ENCODE peak calls at places on chromosomes 6 and 20, in four cellular contexts. C is WTC11, J is A549, Z is HepG2. R is an unnamed sample.

GRCh38 chr6:123898669-123899068 is 95.0 kb downstream of the NKAIN2 start:
- DNase-seq in Z (no peak), J (no peak), C (no peak), R (no peak)

GRCh38 chr6:49923826-49924225 is 40.1 kb downstream of the DEFB114 start:
- DNase-seq in Z (no peak), C (peak), J (no peak), R (no peak)

GRCh38 chr6:107638493-107638892 is 148.6 kb downstream of the SOBP start:
- DNase-seq in Z (no peak), J (no peak), C (no peak), R (no peak)

GRCh38 chr20:10715035-10715434 is 41.2 kb upstream of the JAG1 start:
- DNase-seq in J (peak), Z (peak), C (no peak), R (no peak)

GRCh38 chr20:1667510-1668085 is 10.0 kb upstream of the SIRPG start:
- DNase-seq in Z (no peak), J (no peak), C (no peak), R (no peak)

GRCh38 chr6:43306086-43306485 is 2.5 kb downstream of the CRIP3 start:
- DNase-seq in C (no peak), J (no peak), Z (no peak), R (no peak)

GRCh38 chr6:3797231-3798200 is 46.0 kb upstream of the PXDC1 start:
- DNase-seq in Z (peak), J (peak), C (no peak), R (no peak)

GRCh38 chr20:59455392-59456341 is 148.7 kb upstream of the PHACTR3 start:
- DNase-seq in Z (no peak), C (no peak), J (peak), R (no peak)

GRCh38 chr20:10216146-10216741 is 2.4 kb upstream of the SNAP25 start:
- DNase-seq in Z (no peak), C (no peak), J (no peak), R (no peak)

GRCh38 chr6:7262037-7262461 is 51.0 kb downstream of the SSR1 start:
- DNase-seq in C (peak), J (peak), Z (no peak), R (no peak)

GRCh38 chr6:1037430-1037829 is 274.5 kb upstream of the FOXQ1 start:
- DNase-seq in Z (no peak), J (no peak), C (no peak), R (no peak)

GRCh38 chr6:191487-192312 is 100.6 kb upstream of the DUSP22 start:
- DNase-seq in C (no peak), Z (no peak), J (no peak), R (no peak)

GRCh38 chr6:674406-674805 is 17.5 kb upstream of the HUS1B start:
- DNase-seq in J (no peak), C (no peak), Z (no peak), R (no peak)

GRCh38 chr20:52812231-52812847 is 159.8 kb upstream of the TSHZ2 start:
- DNase-seq in Z (no peak), J (no peak), C (peak), R (no peak)

GRCh38 chr20:62262064-62262463 is 23.7 kb downstream of the OSBPL2 start:
- DNase-seq in C (no peak), J (no peak), Z (no peak), R (no peak)

GRCh38 chr6:139368661-139369060 is 5.8 kb downstream of the CITED2 start:
- DNase-seq in C (no peak), Z (no peak), J (no peak), R (no peak)

GRCh38 chr6:26271640-26272090 is 93.3 kb upstream of the BTN3A2 start:
- DNase-seq in Z (no peak), C (no peak), J (no peak), R (no peak)

GRCh38 chr6:110563711-110564110 is 87.3 kb upstream of the SLC22A16 start:
- DNase-seq in C (no peak), Z (no peak), J (no peak), R (no peak)

GRCh38 chr20:37439223-37439933 is 81.7 kb upstream of the NNAT start:
- DNase-seq in J (no peak), Z (no peak), C (no peak), R (no peak)

GRCh38 chr20:6053776-6054688 is at the start of gene LRRN4:
- DNase-seq in Z (peak), J (no peak), C (peak), R (no peak)

GRCh38 chr6:165984743-165985142 is 182.9 kb downstream of the TBXT start:
- DNase-seq in Z (no peak), C (no peak), J (no peak), R (no peak)

GRCh38 chr6:159680104-159680503 is 12.9 kb downstream of the SOD2 start:
- DNase-seq in J (no peak), Z (no peak), C (no peak), R (no peak)

GRCh38 chr20:53707341-53708102 is 113.9 kb upstream of the ZNF217 start:
- DNase-seq in J (no peak), Z (no peak), C (no peak), R (peak)

GRCh38 chr20:54188132-54188835 is 14.5 kb upstream of the CYP24A1 start:
- DNase-seq in C (no peak), Z (no peak), J (no peak), R (no peak)

GRCh38 chr6:110884321-110884720 is 9.7 kb downstream of the AMD1 start:
- DNase-seq in Z (no peak), C (no peak), J (no peak), R (no peak)

GRCh38 chr6:165884813-165885765 is 222.0 kb upstream of the PDE10A start:
- DNase-seq in J (peak), C (peak), Z (peak), R (peak)

DNA sequence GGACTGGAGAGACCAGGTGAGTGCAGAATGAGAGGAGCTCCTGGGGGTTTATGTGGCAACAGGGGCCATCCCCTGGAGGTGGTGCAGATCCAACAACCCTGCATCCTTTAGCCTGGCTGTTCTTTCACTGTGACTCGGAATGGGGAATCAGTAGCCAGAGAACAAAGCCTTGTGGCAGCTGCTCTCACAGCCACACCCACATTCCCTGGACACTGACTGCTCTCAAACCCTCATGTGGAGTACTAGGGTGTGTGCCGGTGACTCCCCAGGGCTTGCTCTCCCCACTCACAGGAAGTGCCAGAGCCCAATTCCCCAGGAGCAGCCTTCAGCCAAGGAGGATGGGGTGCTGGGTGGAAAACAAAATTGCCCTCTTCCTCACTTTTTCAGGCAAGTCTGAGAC is 30.2 kb upstream of the GGTLC1 start:
- DNase-seq in J (no peak), C (no peak), Z (no peak), R (no peak)
- TF ChIP-seq ESRRA in J (no peak), C (no peak), Z (no peak), R (no peak)

GRCh38 chr20:3194617-3195280 is 9.7 kb downstream of the DDRGK1 start:
- DNase-seq in C (no peak), Z (no peak), J (no peak), R (no peak)
- TF ChIP-seq ESRRA in C (no peak), Z (no peak), J (no peak), R (no peak)

GRCh38 chr20:50193851-50194830 is 3.5 kb downstream of the CEBPB start:
- DNase-seq in C (no peak), J (no peak), Z (no peak), R (no peak)
- TF ChIP-seq ESRRA in C (no peak), J (no peak), Z (no peak), R (no peak)

GRCh38 chr20:51713213-51713598 is 55.0 kb downstream of the ATP9A start:
- DNase-seq in C (no peak), Z (no peak), J (no peak), R (no peak)

GRCh38 chr20:51711426-51711825 is 56.8 kb downstream of the ATP9A start:
- DNase-seq in J (no peak), Z (no peak), C (no peak), R (no peak)

GRCh38 chr20:51710503-51710902 is 57.7 kb downstream of the ATP9A start:
- DNase-seq in Z (no peak), J (no peak), C (no peak), R (no peak)

GRCh38 chr20:51715028-51715872 is 52.9 kb downstream of the ATP9A start:
- DNase-seq in J (no peak), C (no peak), Z (no peak), R (no peak)

DNA sequence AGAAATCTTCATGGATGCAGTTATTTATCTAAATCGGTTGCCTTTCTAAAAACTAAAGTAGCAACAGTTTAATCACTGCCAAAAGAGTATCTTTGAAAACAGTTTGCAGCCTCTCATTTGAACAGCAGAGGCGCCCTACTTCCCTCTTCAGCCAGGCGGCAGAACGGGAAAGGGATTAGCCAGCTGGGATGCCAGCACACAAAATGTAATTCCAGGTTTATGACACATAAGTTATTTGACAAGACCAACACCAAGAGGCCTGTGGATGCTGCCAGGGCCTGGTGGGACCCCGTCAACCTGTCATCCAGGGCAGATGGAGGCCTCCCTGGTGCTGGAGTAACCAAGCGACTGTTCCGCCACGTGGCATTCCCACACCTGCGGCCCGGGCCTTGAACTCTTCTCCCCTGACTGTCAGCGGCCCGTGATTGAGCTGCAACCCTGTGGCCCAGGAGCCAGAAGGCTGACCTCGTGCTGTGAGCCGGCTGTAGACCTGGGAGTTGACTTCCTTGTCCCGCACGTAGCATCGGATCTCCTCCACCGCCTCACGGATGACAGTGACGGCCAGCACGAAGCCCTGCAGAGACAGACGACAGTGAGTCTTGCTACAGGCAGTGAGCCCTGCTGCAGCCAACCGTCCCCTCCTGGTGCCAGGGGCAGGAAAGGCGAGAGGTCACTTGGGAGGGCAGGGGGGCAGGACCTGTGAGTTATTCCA is 55.5 kb downstream of the ATP9A start:
- DNase-seq in C (peak), Z (peak), J (peak), R (no peak)
- TF ChIP-seq ESRRA in C (no peak), Z (no peak), J (no peak), R (no peak)

DNA sequence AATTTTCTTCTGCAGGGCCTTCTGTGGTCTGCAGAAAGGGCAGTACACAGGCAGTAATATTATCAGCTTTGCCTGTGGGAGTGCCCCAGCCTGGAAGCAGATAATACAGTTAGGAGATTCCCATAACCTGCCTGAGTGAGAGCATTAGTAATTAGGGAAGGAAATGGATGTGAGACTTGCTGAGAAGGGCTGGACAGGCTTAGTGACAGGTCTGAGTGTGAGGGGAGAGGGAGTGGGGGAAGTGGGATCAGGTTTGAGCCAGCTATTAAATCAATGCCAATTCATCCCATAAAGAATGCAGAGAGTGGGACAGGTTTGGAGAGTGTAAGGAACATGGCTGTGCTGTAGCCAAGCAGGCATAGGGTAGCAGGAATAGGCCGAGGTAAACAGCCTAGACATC is 10.1 kb upstream of the CFAP206 start:
- DNase-seq in J (no peak), C (no peak), Z (no peak), R (no peak)
- TF ChIP-seq ESRRA in J (no peak), C (no peak), Z (no peak), R (no peak)

GRCh38 chr6:133774356-133774755 is 114.6 kb upstream of the TCF21 start:
- DNase-seq in Z (no peak), C (no peak), J (no peak), R (no peak)

GRCh38 chr6:133768656-133769295 is 120.1 kb upstream of the TCF21 start:
- DNase-seq in C (no peak), Z (no peak), J (no peak), R (no peak)

GRCh38 chr6:133767571-133767970 is 121.3 kb upstream of the TCF21 start:
- DNase-seq in C (no peak), J (no peak), Z (no peak), R (no peak)

GRCh38 chr6:133764813-133765208 is 124.1 kb upstream of the TCF21 start:
- DNase-seq in Z (no peak), J (no peak), C (no peak), R (no peak)

GRCh38 chr6:133769463-133769862 is 119.5 kb upstream of the TCF21 start:
- DNase-seq in J (no peak), C (no peak), Z (no peak), R (no peak)
- TF ChIP-seq ESRRA in J (no peak), C (no peak), Z (no peak), R (no peak)

DNA sequence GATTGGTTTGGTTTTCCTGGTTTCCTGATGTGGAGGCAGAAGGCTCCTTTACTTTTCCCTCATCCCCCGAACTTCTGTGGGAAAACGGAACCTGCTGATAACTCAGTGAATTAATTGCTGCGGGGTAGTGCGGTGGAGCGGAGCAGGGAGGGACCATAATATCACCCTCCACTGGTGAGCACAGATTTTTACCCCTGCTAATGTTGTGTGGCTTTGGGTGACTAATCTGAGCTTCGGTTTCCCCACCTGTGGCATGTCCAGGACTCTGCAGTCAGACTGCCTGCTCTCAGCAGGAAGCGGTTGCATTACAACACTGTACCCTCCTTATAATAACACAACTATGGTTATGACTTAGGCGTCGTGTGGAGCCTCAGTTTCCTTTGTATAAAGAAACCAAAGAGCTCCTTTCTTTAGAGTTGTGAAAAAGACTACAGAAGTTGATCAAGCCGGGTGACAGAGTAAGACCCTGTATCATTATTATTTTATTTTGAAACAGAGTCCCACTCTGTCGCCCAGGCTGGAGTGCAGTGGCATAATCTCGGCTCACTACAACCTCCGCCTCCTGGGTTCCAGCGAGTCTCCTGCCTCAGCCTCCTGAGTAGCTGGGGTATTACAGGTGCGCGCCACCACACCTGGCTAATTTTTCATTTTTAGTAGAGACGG is 2.2 kb upstream of the ID1 start:
- DNase-seq in Z (peak), C (no peak), J (peak), R (peak)
- TF ChIP-seq ESRRA in Z (no peak), C (no peak), J (no peak), R (no peak)

GRCh38 chr20:63835031-63835858 is 4.2 kb upstream of the ZBTB46 start:
- DNase-seq in C (peak), J (peak), Z (peak), R (no peak)
- TF ChIP-seq ESRRA in C (no peak), J (no peak), Z (no peak), R (no peak)

GRCh38 chr6:127190552-127190951 is 72.1 kb downstream of the RSPO3 start:
- DNase-seq in J (peak), C (no peak), Z (no peak), R (no peak)
- TF ChIP-seq ESRRA in J (no peak), C (no peak), Z (no peak), R (no peak)

DNA sequence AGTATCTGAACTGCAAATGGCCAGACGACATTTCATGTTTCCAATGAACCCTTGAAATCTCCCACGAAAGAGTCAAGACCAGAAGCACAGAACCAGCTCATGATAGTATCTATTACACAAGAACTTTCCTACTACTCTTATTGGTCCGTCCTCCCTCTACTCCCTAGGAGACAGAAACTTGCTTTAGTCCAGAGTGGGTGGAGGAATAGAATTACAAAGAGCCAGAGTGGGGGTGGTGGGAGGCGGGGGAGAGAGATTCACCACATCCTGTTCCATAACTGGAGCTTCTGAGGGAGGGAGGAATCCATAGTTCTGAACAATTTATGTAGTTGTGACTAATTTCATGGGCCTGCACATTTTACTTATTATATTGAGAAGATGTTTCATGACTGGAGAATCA is 18.5 kb upstream of the WFDC10A start:
- DNase-seq in Z (no peak), C (no peak), J (no peak), R (no peak)
- TF ChIP-seq ESRRA in Z (no peak), C (no peak), J (no peak), R (no peak)